ENCODE peak calls at places on chromosomes 3 and 15, in ten cellular contexts. D is suprapubic skin, S is sigmoid colon, E is Panc1, Y is HepG2, H is transverse colon, B is HCT116, J is GM12891, N is GM23338, W is stomach. Q is an unnamed sample.

GRCh38 chr15:66018178-66018797 is 149.0 kb downstream of the RAB11A start:
- DNase-seq in D (no peak), S (no peak), E (no peak), Y (no peak), H (no peak), B (no peak), J (no peak), N (no peak), W (no peak), Q (no peak)

GRCh38 chr15:32683906-32684584 is 33.8 kb upstream of the GREM1 start:
- DNase-seq in D (no peak), S (no peak), E (no peak), Y (no peak), H (no peak), B (no peak), J (no peak), N (no peak), W (no peak), Q (no peak)

GRCh38 chr3:154730221-154730620 is 300.2 kb upstream of the GPR149 start:
- DNase-seq in D (no peak), S (no peak), E (no peak), Y (no peak), H (no peak), B (no peak), J (no peak), N (no peak), W (no peak), Q (no peak)

GRCh38 chr3:121995190-121996137 is 26.6 kb downstream of the ILDR1 start:
- DNase-seq in D (peak), S (no peak), E (peak), Y (peak), H (peak), B (peak), J (no peak), N (peak), W (peak), Q (no peak)

GRCh38 chr15:64443747-64444621 is 16.4 kb upstream of the ZNF609 start:
- DNase-seq in D (no peak), S (peak), E (peak), Y (peak), H (no peak), B (peak), J (no peak), N (no peak), W (no peak), Q (no peak)

GRCh38 chr15:32802296-32802936 is 84.6 kb downstream of the GREM1 start:
- DNase-seq in D (no peak), S (no peak), E (no peak), Y (no peak), H (no peak), B (no peak), J (no peak), N (no peak), W (no peak), Q (no peak)

GRCh38 chr15:80926126-80926525 is 63.5 kb downstream of the MESD start:
- DNase-seq in D (no peak), S (no peak), E (no peak), Y (no peak), H (no peak), B (no peak), J (no peak), N (no peak), W (no peak), Q (no peak)

GRCh38 chr15:59283717-59284336 is 77.2 kb downstream of the LDHAL6B start:
- DNase-seq in D (no peak), S (no peak), E (peak), Y (peak), H (peak), B (peak), J (no peak), N (no peak), W (peak), Q (no peak)

GRCh38 chr3:197599089-197599765 is 43.5 kb upstream of the BDH1 start:
- DNase-seq in D (peak), S (peak), E (peak), Y (peak), H (peak), B (peak), J (peak), N (peak), W (peak), Q (peak)

GRCh38 chr3:126261037-126261436 is 80.7 kb upstream of the ALDH1L1 start:
- DNase-seq in D (peak), S (peak), E (no peak), Y (peak), H (peak), B (no peak), J (no peak), N (peak), W (peak), Q (no peak)

GRCh38 chr3:154274345-154274744 is 49.9 kb downstream of the DHX36 start:
- DNase-seq in D (no peak), S (no peak), E (no peak), Y (no peak), H (no peak), B (no peak), J (no peak), N (no peak), W (no peak), Q (no peak)

GRCh38 chr3:189726277-189726676 is 95.1 kb downstream of the TP63 start:
- DNase-seq in D (no peak), S (no peak), E (no peak), Y (no peak), H (no peak), B (no peak), J (no peak), N (no peak), W (no peak), Q (no peak)

GRCh38 chr3:6264036-6264435 is 596.9 kb upstream of the GRM7 start:
- DNase-seq in D (no peak), S (no peak), E (no peak), Y (no peak), H (no peak), B (no peak), J (no peak), N (no peak), W (no peak), Q (no peak)

GRCh38 chr3:98972155-98972554 is 70.7 kb upstream of the DCBLD2 start:
- DNase-seq in D (no peak), S (no peak), E (no peak), Y (peak), H (no peak), B (peak), J (no peak), N (no peak), W (no peak), Q (no peak)

GRCh38 chr15:68818671-68819450 is 1.8 kb downstream of the ANP32A start:
- DNase-seq in D (peak), S (peak), E (no peak), Y (peak), H (peak), B (no peak), J (no peak), N (peak), W (peak), Q (no peak)
- TF ChIP-seq POLR2AphosphoS5 in D (no peak), S (peak), E (peak), Y (no peak), H (peak), B (no peak), J (no peak), N (no peak), W (peak), Q (no peak)

GRCh38 chr3:182484184-182484583 is 309.1 kb upstream of the ATP11B start:
- DNase-seq in D (no peak), S (no peak), E (no peak), Y (no peak), H (no peak), B (no peak), J (no peak), N (peak), W (no peak), Q (no peak)
- TF ChIP-seq POLR2AphosphoS5 in D (no peak), S (no peak), E (no peak), Y (no peak), H (no peak), B (no peak), J (no peak), N (no peak), W (no peak), Q (no peak)

GRCh38 chr15:40309344-40309862 is 1.7 kb upstream of the PLCB2 start:
- DNase-seq in D (no peak), S (no peak), E (no peak), Y (no peak), H (no peak), B (no peak), J (no peak), N (peak), W (no peak), Q (no peak)

GRCh38 chr15:40307421-40308165 is at the start of gene PLCB2:
- DNase-seq in D (no peak), S (peak), E (no peak), Y (peak), H (peak), B (no peak), J (no peak), N (peak), W (no peak), Q (peak)

GRCh38 chr15:40310001-40310959 is 2.5 kb upstream of the PLCB2 start:
- DNase-seq in D (no peak), S (peak), E (peak), Y (peak), H (peak), B (peak), J (no peak), N (peak), W (peak), Q (no peak)

GRCh38 chr15:40306908-40307307 is 827 bp downstream of the PLCB2 start:
- DNase-seq in D (no peak), S (no peak), E (no peak), Y (no peak), H (no peak), B (no peak), J (no peak), N (no peak), W (no peak), Q (no peak)

GRCh38 chr15:40308844-40309189 is 1.1 kb upstream of the PLCB2 start:
- DNase-seq in D (no peak), S (peak), E (no peak), Y (no peak), H (peak), B (no peak), J (no peak), N (peak), W (no peak), Q (no peak)
- TF ChIP-seq POLR2AphosphoS5 in D (no peak), S (no peak), E (no peak), Y (no peak), H (no peak), B (no peak), J (no peak), N (no peak), W (no peak), Q (no peak)

DNA sequence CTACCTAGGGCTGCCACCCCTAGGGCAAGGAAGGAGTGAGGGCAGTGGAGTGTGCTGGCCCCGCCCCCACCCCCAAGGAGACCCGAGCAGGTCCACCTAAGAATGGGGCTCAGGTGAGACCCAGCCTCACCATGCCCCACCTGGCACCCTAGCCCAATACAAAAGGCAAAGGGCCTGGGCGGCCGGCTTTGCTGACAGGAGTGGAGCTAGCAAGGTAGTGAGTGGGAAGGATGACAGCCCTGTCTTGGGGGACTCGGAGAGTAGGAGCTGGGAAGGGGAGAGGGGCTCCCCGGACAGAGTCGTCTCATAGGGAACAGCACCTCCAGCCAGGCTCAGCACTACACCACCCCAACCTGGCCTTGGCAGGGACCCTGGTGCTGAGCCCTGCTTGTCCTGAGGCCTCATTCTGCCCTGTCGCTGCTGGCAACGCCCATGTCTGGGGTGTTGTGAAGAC is 12.1 kb downstream of the C15orf39 start:
- DNase-seq in D (no peak), S (no peak), E (no peak), Y (no peak), H (no peak), B (no peak), J (no peak), N (no peak), W (no peak), Q (no peak)
- TF ChIP-seq POLR2AphosphoS5 in D (no peak), S (no peak), E (no peak), Y (no peak), H (no peak), B (peak), J (peak), N (no peak), W (no peak), Q (peak)

Q was measured in GM12892.